ENCODE peak calls at places on chromosome 18, in nine cellular contexts. J is AG20443; Z is CD4-positive, alpha-beta T cell; P is central memory CD4-positive, alpha-beta T cell; T is astrocyte of the cerebellum; F is cardiac muscle cell; U is activated CD4-positive, CD25-positive, alpha-beta regulatory T cell; V is C1 segment of cervical spinal cord; E is naive thymus-derived CD8-positive, alpha-beta T cell. C is an unnamed sample.

GRCh38 chr18:76490040-76490439 is 5.0 kb downstream of the ZNF516 start:
- DNase-seq in E (no peak), U (no peak), F (no peak), Z (no peak), V (no peak), J (no peak), T (no peak), P (no peak), C (no peak)

GRCh38 chr18:78975699-78976098 is 3.9 kb upstream of the SALL3 start:
- DNase-seq in E (no peak), U (no peak), P (no peak), T (no peak), Z (no peak), V (no peak), F (no peak), J (no peak), C (no peak)

GRCh38 chr18:45378308-45378707 is 237.0 kb upstream of the SLC14A2 start:
- DNase-seq in Z (no peak), P (no peak), V (no peak), J (no peak), U (no peak), T (no peak), E (no peak), F (no peak), C (no peak)

GRCh38 chr18:1665064-1665463 is 760.4 kb downstream of the ADCYAP1 start:
- DNase-seq in J (no peak), E (no peak), V (no peak), Z (no peak), T (no peak), U (no peak), F (no peak), P (no peak), C (no peak)

GRCh38 chr18:5937795-5938194 is 42.5 kb upstream of the TMEM200C start:
- DNase-seq in P (no peak), T (no peak), J (no peak), V (no peak), E (no peak), U (no peak), F (no peak), Z (no peak), C (no peak)

GRCh38 chr18:46265190-46266156 is 161.3 kb downstream of the HAUS1 start:
- DNase-seq in J (no peak), F (no peak), E (no peak), T (peak), P (no peak), U (no peak), Z (no peak), V (no peak), C (no peak)

GRCh38 chr18:13370995-13371625 is 152.6 kb downstream of the LDLRAD4 start:
- DNase-seq in F (no peak), T (no peak), Z (no peak), V (no peak), P (no peak), E (no peak), U (no peak), J (no peak), C (no peak)

GRCh38 chr18:35139517-35139916 is 98.3 kb downstream of the MAPRE2 start:
- DNase-seq in E (no peak), J (no peak), U (no peak), P (no peak), V (no peak), Z (no peak), T (no peak), F (no peak), C (no peak)

GRCh38 chr18:67092141-67092540 is 424.4 kb downstream of the DSEL start:
- DNase-seq in V (no peak), T (no peak), U (no peak), P (no peak), E (no peak), F (no peak), Z (no peak), J (no peak), C (no peak)

GRCh38 chr18:711693-712400 is 583 bp downstream of the ENOSF1 start:
- DNase-seq in E (peak), U (peak), V (peak), J (peak), Z (peak), P (peak), F (peak), T (peak), C (peak)

GRCh38 chr18:7470503-7470902 is 96.6 kb upstream of the PTPRM start:
- DNase-seq in F (no peak), V (no peak), E (no peak), P (no peak), J (no peak), U (no peak), Z (no peak), T (no peak), C (no peak)

GRCh38 chr18:32200766-32201165 is 10.9 kb downstream of the MEP1B start:
- DNase-seq in E (no peak), Z (no peak), V (no peak), T (no peak), J (no peak), P (no peak), U (no peak), F (peak), C (peak)

GRCh38 chr18:74631242-74632087 is 33.8 kb downstream of the ZNF407 start:
- DNase-seq in E (peak), V (no peak), J (no peak), U (no peak), T (peak), F (peak), P (peak), Z (peak), C (peak)

GRCh38 chr18:59696311-59697235 is 650 bp downstream of the CCBE1 start:
- DNase-seq in T (no peak), E (no peak), Z (no peak), J (peak), F (peak), U (no peak), V (no peak), P (no peak), C (peak)

GRCh38 chr18:75472391-75472790 is 44.9 kb upstream of the SMIM21 start:
- DNase-seq in F (no peak), V (no peak), J (no peak), E (no peak), Z (no peak), P (no peak), T (no peak), U (no peak), C (no peak)

GRCh38 chr18:42578781-42579180 is 536.7 kb downstream of the RIT2 start:
- DNase-seq in V (no peak), E (no peak), F (peak), T (no peak), P (no peak), Z (no peak), U (no peak), J (peak), C (peak)

GRCh38 chr18:68940754-68941153 is 142.9 kb downstream of the CCDC102B start:
- DNase-seq in Z (no peak), U (no peak), E (no peak), V (no peak), F (no peak), T (no peak), J (no peak), P (no peak), C (no peak)

GRCh38 chr18:25099838-25100393 is 252.1 kb downstream of the ZNF521 start:
- DNase-seq in T (no peak), P (no peak), E (no peak), V (no peak), U (no peak), Z (no peak), F (peak), J (peak), C (no peak)

GRCh38 chr18:13446581-13447470 is 228.3 kb downstream of the LDLRAD4 start:
- DNase-seq in P (no peak), U (no peak), Z (no peak), F (no peak), T (no peak), V (no peak), E (no peak), J (no peak), C (peak)

GRCh38 chr18:22865354-22866116 is 67.6 kb upstream of the RBBP8 start:
- DNase-seq in U (no peak), Z (no peak), J (no peak), E (no peak), T (no peak), P (no peak), V (no peak), F (no peak), C (no peak)

GRCh38 chr18:39523281-39523680 is 1957.7 kb upstream of the CELF4 start:
- DNase-seq in E (no peak), P (no peak), V (no peak), T (no peak), F (peak), J (peak), U (no peak), Z (no peak), C (peak)

GRCh38 chr18:76482971-76483691 is 11.9 kb downstream of the ZNF516 start:
- DNase-seq in E (no peak), T (no peak), J (no peak), U (no peak), Z (no peak), V (no peak), F (no peak), P (no peak), C (no peak)

GRCh38 chr18:64679121-64679520 is 530.2 kb upstream of the LINC00305 start:
- DNase-seq in V (no peak), J (no peak), P (no peak), F (no peak), Z (no peak), E (no peak), U (no peak), T (no peak), C (no peak)

GRCh38 chr18:41121116-41121826 is 833.8 kb upstream of the PIK3C3 start:
- DNase-seq in F (peak), U (no peak), T (peak), V (no peak), E (no peak), P (no peak), J (no peak), Z (no peak), C (peak)

GRCh38 chr18:23883277-23883790 is 131.2 kb upstream of the TTC39C start:
- DNase-seq in P (no peak), T (no peak), J (no peak), E (no peak), V (no peak), U (no peak), F (no peak), Z (no peak), C (no peak)

GRCh38 chr18:23281626-23282436 is 146.5 kb downstream of the CABLES1 start:
- DNase-seq in F (peak), J (peak), V (no peak), Z (no peak), U (no peak), E (no peak), P (no peak), T (no peak), C (peak)

GRCh38 chr18:41828137-41828536 is 126.9 kb upstream of the PIK3C3 start:
- DNase-seq in P (no peak), V (no peak), J (no peak), U (no peak), Z (no peak), F (no peak), T (no peak), E (no peak), C (no peak)

GRCh38 chr18:49845629-49846252 is 32.4 kb upstream of the ACAA2 start:
- DNase-seq in T (no peak), J (no peak), P (no peak), U (no peak), E (no peak), V (no peak), Z (no peak), F (no peak), C (no peak)

GRCh38 chr18:2380101-2380500 is 191.2 kb downstream of the METTL4 start:
- DNase-seq in J (no peak), E (no peak), T (no peak), U (no peak), V (no peak), F (no peak), P (no peak), Z (no peak), C (no peak)

GRCh38 chr18:55302337-55302833 is 285.6 kb downstream of the TCF4 start:
- DNase-seq in E (no peak), Z (no peak), U (no peak), F (no peak), T (no peak), P (no peak), V (peak), J (peak), C (no peak)

GRCh38 chr18:49137093-49137492 is 186.3 kb upstream of the SMAD7 start:
- DNase-seq in Z (no peak), E (no peak), T (no peak), V (no peak), U (no peak), P (no peak), F (no peak), J (no peak), C (no peak)